ENCODE peak calls at places on chromosomes 11 and 22, in four cellular contexts. One of them, this sample, is unnamed.

GRCh38 chr11:62555464-62556092 is 9.0 kb upstream of the AHNAK start:
- DNase-seq in HepG2: no peak
- DNase-seq in GM12878: peak; percentile 92
- DNase-seq in HCT116: no peak
- DNase-seq in this sample: peak; percentile 26

GRCh38 chr11:12139144-12139881 is 28.9 kb downstream of the MICAL2 start:
- DNase-seq in HCT116: no peak
- DNase-seq in HepG2: no peak
- DNase-seq in GM12878: no peak
- DNase-seq in this sample: no peak

GRCh38 chr11:105553015-105553414 is 56.9 kb upstream of the GRIA4 start:
- DNase-seq in GM12878: no peak
- DNase-seq in HCT116: no peak
- DNase-seq in HepG2: no peak
- DNase-seq in this sample: peak; percentile 44

GRCh38 chr22:38820021-38820420 is 23.8 kb downstream of the NPTXR start:
- DNase-seq in GM12878: no peak
- DNase-seq in HepG2: no peak
- DNase-seq in HCT116: no peak
- DNase-seq in this sample: no peak

GRCh38 chr22:50059185-50059880 is 1.2 kb upstream of the TTLL8 start:
- DNase-seq in HCT116: no peak
- DNase-seq in GM12878: no peak
- DNase-seq in HepG2: peak; percentile 24
- DNase-seq in this sample: no peak

GRCh38 chr22:23305321-23305910 is 125.1 kb downstream of the BCR start:
- DNase-seq in HepG2: no peak
- DNase-seq in HCT116: no peak
- DNase-seq in GM12878: no peak
- DNase-seq in this sample: no peak

GRCh38 chr11:73612601-73613137 is 14.8 kb upstream of the FAM168A start:
- DNase-seq in HepG2: no peak
- DNase-seq in HCT116: no peak
- DNase-seq in GM12878: no peak
- DNase-seq in this sample: no peak

GRCh38 chr11:110984147-110984546 is 261.4 kb upstream of the POU2AF2 start:
- DNase-seq in GM12878: no peak
- DNase-seq in HepG2: no peak
- DNase-seq in HCT116: no peak
- DNase-seq in this sample: no peak

GRCh38 chr11:16902979-16903378 is 111.2 kb downstream of the PLEKHA7 start:
- DNase-seq in HCT116: no peak
- DNase-seq in GM12878: peak; percentile 65
- DNase-seq in HepG2: no peak
- DNase-seq in this sample: no peak

GRCh38 chr11:88308576-88308975 is 29.0 kb downstream of the CTSC start:
- DNase-seq in GM12878: no peak
- DNase-seq in HepG2: no peak
- DNase-seq in HCT116: no peak
- DNase-seq in this sample: no peak

GRCh38 chr11:112770017-112770416 is 191.2 kb upstream of the NCAM1 start:
- DNase-seq in GM12878: no peak
- DNase-seq in HCT116: no peak
- DNase-seq in HepG2: no peak
- DNase-seq in this sample: no peak

GRCh38 chr11:68950268-68950667 is 30.5 kb downstream of the MRGPRD start:
- DNase-seq in HepG2: no peak
- DNase-seq in GM12878: no peak
- DNase-seq in HCT116: peak; percentile 15
- DNase-seq in this sample: peak; percentile 78

GRCh38 chr11:61447601-61448551 is 18.0 kb downstream of the SDHAF2 start:
- DNase-seq in HCT116: no peak
- DNase-seq in GM12878: no peak
- DNase-seq in HepG2: no peak
- DNase-seq in this sample: no peak

GRCh38 chr22:44885806-44886360 is 123.9 kb downstream of the PHF21B start:
- DNase-seq in GM12878: no peak
- DNase-seq in HCT116: no peak
- DNase-seq in HepG2: no peak
- DNase-seq in this sample: no peak

GRCh38 chr11:64875369-64876225 is 2.8 kb downstream of the EHD1 start:
- DNase-seq in HCT116: no peak
- DNase-seq in HepG2: no peak
- DNase-seq in GM12878: no peak
- DNase-seq in this sample: no peak

GRCh38 chr11:100687032-100687629 is at the start of gene ARHGAP42:
- DNase-seq in GM12878: no peak
- DNase-seq in HepG2: peak; percentile 16
- DNase-seq in HCT116: no peak
- DNase-seq in this sample: peak; percentile 85

GRCh38 chr22:45212992-45213751 is 27.5 kb downstream of the KIAA0930 start:
- DNase-seq in HCT116: no peak
- DNase-seq in GM12878: no peak
- DNase-seq in HepG2: no peak
- DNase-seq in this sample: no peak

GRCh38 chr11:65355013-65355775 is 643 bp downstream of the TIGD3 start:
- DNase-seq in GM12878: no peak
- DNase-seq in HCT116: no peak
- DNase-seq in HepG2: peak; percentile 15
- DNase-seq in this sample: peak; percentile 50

GRCh38 chr11:105598371-105598770 is 11.5 kb upstream of the GRIA4 start:
- DNase-seq in HCT116: no peak
- DNase-seq in GM12878: no peak
- DNase-seq in HepG2: no peak
- DNase-seq in this sample: no peak

GRCh38 chr22:45096256-45096907 is 67.3 kb upstream of the NUP50 start:
- DNase-seq in GM12878: no peak
- DNase-seq in HepG2: peak; percentile 37
- DNase-seq in HCT116: peak; percentile 47
- DNase-seq in this sample: peak; percentile 64

GRCh38 chr11:10534331-10534730 is 6.7 kb downstream of the RNF141 start:
- DNase-seq in GM12878: no peak
- DNase-seq in HepG2: no peak
- DNase-seq in HCT116: no peak
- DNase-seq in this sample: no peak

GRCh38 chr11:93073026-93073425 is 103.6 kb downstream of the MTNR1B start:
- DNase-seq in HCT116: no peak
- DNase-seq in HepG2: no peak
- DNase-seq in GM12878: no peak
- DNase-seq in this sample: no peak

GRCh38 chr11:74650498-74650897 is 58.1 kb downstream of the POLD3 start:
- DNase-seq in GM12878: no peak
- DNase-seq in HCT116: no peak
- DNase-seq in HepG2: no peak
- DNase-seq in this sample: no peak

GRCh38 chr22:48740086-48740730 is 1087.5 kb downstream of the BRD1 start:
- DNase-seq in GM12878: no peak
- DNase-seq in HCT116: no peak
- DNase-seq in HepG2: no peak
- DNase-seq in this sample: no peak

GRCh38 chr11:70537576-70538571 is 139.5 kb downstream of the CTTN start:
- DNase-seq in HCT116: no peak
- DNase-seq in HepG2: no peak
- DNase-seq in GM12878: no peak
- DNase-seq in this sample: no peak

GRCh38 chr11:1929621-1930447 is 10.3 kb downstream of the TNNT3 start:
- DNase-seq in HepG2: no peak
- DNase-seq in GM12878: no peak
- DNase-seq in HCT116: no peak
- DNase-seq in this sample: no peak

GRCh38 chr11:120784566-120785251 is 239.2 kb upstream of the TBCEL start:
- DNase-seq in HepG2: no peak
- DNase-seq in HCT116: no peak
- DNase-seq in GM12878: no peak
- DNase-seq in this sample: no peak

GRCh38 chr11:6320411-6321207 is at the start of gene CAVIN3:
- DNase-seq in HepG2: no peak
- DNase-seq in HCT116: peak; percentile 48
- DNase-seq in GM12878: peak; percentile 43
- DNase-seq in this sample: no peak
- TF ChIP-seq JUND in HepG2: no peak
- TF ChIP-seq JUND in HCT116: peak; percentile 18
- TF ChIP-seq JUND in GM12878: no peak
- TF ChIP-seq JUND in this sample: no peak

GRCh38 chr11:103805688-103806009 is 230.8 kb upstream of the DDI1 start:
- DNase-seq in HepG2: no peak
- DNase-seq in GM12878: no peak
- DNase-seq in HCT116: no peak
- DNase-seq in this sample: no peak
- TF ChIP-seq JUND in HepG2: no peak
- TF ChIP-seq JUND in GM12878: no peak
- TF ChIP-seq JUND in HCT116: no peak
- TF ChIP-seq JUND in this sample: no peak

GRCh38 chr11:75665126-75665525 is 3.7 kb downstream of the MAP6 start:
- DNase-seq in GM12878: no peak
- DNase-seq in HepG2: no peak
- DNase-seq in HCT116: no peak
- DNase-seq in this sample: no peak
- TF ChIP-seq JUND in GM12878: no peak
- TF ChIP-seq JUND in HepG2: no peak
- TF ChIP-seq JUND in HCT116: no peak
- TF ChIP-seq JUND in this sample: no peak

GRCh38 chr22:37427128-37427710 is at the start of gene ELFN2:
- DNase-seq in GM12878: no peak
- DNase-seq in HepG2: no peak
- DNase-seq in HCT116: no peak
- DNase-seq in this sample: no peak

GRCh38 chr22:37425369-37425768 is 1.9 kb downstream of the ELFN2 start:
- DNase-seq in HepG2: no peak
- DNase-seq in HCT116: no peak
- DNase-seq in GM12878: no peak
- DNase-seq in this sample: no peak

GRCh38 chr22:37427711-37428635 is 694 bp upstream of the ELFN2 start:
- DNase-seq in GM12878: no peak
- DNase-seq in HepG2: no peak
- DNase-seq in HCT116: no peak
- DNase-seq in this sample: no peak

GRCh38 chr22:37426532-37427127 is 649 bp downstream of the ELFN2 start:
- DNase-seq in GM12878: no peak
- DNase-seq in HepG2: no peak
- DNase-seq in HCT116: no peak
- DNase-seq in this sample: no peak

GRCh38 chr22:37425800-37426531 is 1.3 kb downstream of the ELFN2 start:
- DNase-seq in HCT116: no peak
- DNase-seq in HepG2: no peak
- DNase-seq in GM12878: no peak
- DNase-seq in this sample: no peak
- TF ChIP-seq JUND in HCT116: no peak
- TF ChIP-seq JUND in HepG2: no peak
- TF ChIP-seq JUND in GM12878: no peak
- TF ChIP-seq JUND in this sample: no peak

DNA sequence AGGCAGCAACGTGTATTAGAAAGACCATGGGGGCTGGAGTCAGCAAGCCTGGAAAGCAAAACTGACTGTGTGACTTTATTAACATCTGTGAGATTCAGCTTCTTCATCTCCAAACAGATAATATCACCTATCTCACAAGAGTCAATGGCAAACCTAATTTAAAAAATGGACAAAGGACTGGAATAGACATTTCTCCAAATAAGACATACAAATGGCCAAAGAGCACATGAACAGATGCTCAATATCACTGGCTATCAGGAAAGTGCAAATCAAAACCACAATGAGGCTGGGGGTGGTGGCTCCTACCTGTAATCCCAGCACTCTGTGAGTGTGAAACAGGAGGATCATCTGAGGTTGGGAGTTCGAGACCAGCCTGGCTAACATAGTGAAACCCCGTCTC is 69.6 kb downstream of the CLPB start:
- DNase-seq in GM12878: no peak
- DNase-seq in HCT116: no peak
- DNase-seq in HepG2: no peak
- DNase-seq in this sample: no peak
- TF ChIP-seq JUND in GM12878: no peak
- TF ChIP-seq JUND in HCT116: no peak
- TF ChIP-seq JUND in HepG2: no peak
- TF ChIP-seq JUND in this sample: no peak

DNA sequence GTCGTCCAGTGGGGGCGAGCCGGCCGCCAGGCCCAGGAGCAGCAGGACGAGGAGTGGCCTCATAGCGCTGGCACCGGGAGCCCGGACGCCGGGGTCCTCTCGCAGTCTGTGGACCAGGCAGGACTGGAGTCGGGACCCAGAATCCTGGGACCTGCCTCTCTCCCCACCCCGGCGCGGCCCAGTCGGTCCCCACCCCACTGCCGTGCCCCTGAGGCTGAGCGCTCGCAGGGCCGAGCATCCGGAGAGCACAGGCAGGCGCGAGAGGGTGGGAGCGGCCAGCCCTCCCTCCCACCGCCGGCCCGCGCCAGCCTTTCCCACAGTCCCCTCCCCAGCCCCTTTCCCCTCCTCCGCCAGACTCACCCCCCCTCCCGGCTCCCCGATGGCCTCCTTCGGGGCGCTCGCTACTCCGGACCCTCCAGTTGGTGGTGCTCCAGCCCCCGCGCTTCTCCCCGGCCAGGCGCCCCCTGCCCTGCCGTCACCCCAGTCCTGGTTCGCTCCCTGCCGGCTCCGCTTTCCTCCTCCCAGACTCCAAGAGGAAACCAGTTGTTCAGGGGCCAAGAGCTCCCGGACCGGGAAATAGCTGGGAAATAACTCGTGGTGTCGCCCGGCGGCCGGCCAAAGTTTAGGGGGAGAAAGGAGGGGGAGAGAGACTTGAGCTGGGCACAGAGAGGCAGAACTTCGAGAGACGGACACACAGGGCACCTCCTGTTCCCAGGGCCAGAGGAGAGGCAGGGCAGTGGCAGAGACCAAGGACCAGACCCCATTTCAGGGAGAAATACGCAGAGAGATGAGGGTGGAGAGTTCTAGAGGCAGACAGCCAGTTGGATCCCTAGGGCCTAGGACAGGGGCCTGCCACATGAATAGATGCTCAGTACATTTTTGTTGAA is at the start of gene C1QTNF5:
- DNase-seq in HCT116: no peak
- DNase-seq in HepG2: no peak
- DNase-seq in GM12878: no peak
- DNase-seq in this sample: no peak
- TF ChIP-seq JUND in HCT116: no peak
- TF ChIP-seq JUND in HepG2: no peak
- TF ChIP-seq JUND in GM12878: no peak
- TF ChIP-seq JUND in this sample: no peak

This sample was measured in T47D.